ENCODE peak calls at places on chromosomes 13 and 19, in seven cellular contexts. Q is SK-N-SH, C is H1, Y is HCT116, U is HepG2, A is GM12878, B is K562. W is an unnamed sample.

GRCh38 chr19:29268103-29268502 is 55.2 kb upstream of the UQCRFS1 start:
- DNase-seq in Q (no peak), B (no peak), C (no peak), A (no peak), Y (no peak), U (no peak), W (no peak)

GRCh38 chr13:68719815-68720214 is 1387.8 kb upstream of the ATXN8OS start:
- DNase-seq in A (no peak), B (no peak), Q (no peak), U (no peak), C (no peak), Y (no peak), W (no peak)

GRCh38 chr13:40187836-40188591 is 478.4 kb downstream of the FOXO1 start:
- DNase-seq in Y (no peak), C (no peak), Q (no peak), U (no peak), A (no peak), B (no peak), W (no peak)

GRCh38 chr13:51887441-51887840 is 25.7 kb downstream of the CCDC70 start:
- DNase-seq in B (no peak), C (no peak), Y (no peak), A (no peak), Q (no peak), U (no peak), W (no peak)

GRCh38 chr19:7751157-7751783 is 3.9 kb upstream of the CD209 start:
- DNase-seq in Y (no peak), B (no peak), U (no peak), A (peak), Q (no peak), C (no peak), W (no peak)

GRCh38 chr19:45999653-46000121 is 4.4 kb downstream of the CCDC61 start:
- DNase-seq in C (no peak), Q (peak), U (no peak), B (peak), Y (no peak), A (no peak), W (no peak)

GRCh38 chr13:39773833-39774232 is 118.4 kb downstream of the COG6 start:
- DNase-seq in U (no peak), B (no peak), A (no peak), C (no peak), Q (no peak), Y (no peak), W (no peak)

GRCh38 chr13:48636550-48636949 is 17.2 kb upstream of the CYSLTR2 start:
- DNase-seq in B (no peak), U (no peak), Y (no peak), Q (no peak), C (no peak), A (no peak), W (no peak)

GRCh38 chr13:89514534-89515312 is 1832.8 kb upstream of the MIR17HG start:
- DNase-seq in U (peak), C (peak), Q (no peak), B (no peak), A (no peak), Y (no peak), W (peak)

GRCh38 chr13:97884707-97885468 is 68.6 kb upstream of the IPO5 start:
- DNase-seq in U (no peak), B (no peak), Q (no peak), Y (no peak), A (no peak), C (no peak), W (no peak)

GRCh38 chr13:65926750-65927171 is 1303.4 kb downstream of the PCDH9 start:
- DNase-seq in Y (peak), C (peak), U (peak), B (no peak), Q (no peak), A (no peak), W (no peak)

GRCh38 chr13:43905435-43906031 is 25.8 kb downstream of the LACC1 start:
- DNase-seq in C (no peak), A (no peak), Y (peak), Q (peak), B (peak), U (peak), W (peak)

GRCh38 chr13:22665531-22665930 is 515.2 kb upstream of the SGCG start:
- DNase-seq in A (no peak), C (no peak), B (no peak), Y (no peak), U (no peak), Q (no peak), W (no peak)

GRCh38 chr19:41945135-41945766 is 13.9 kb downstream of the RABAC1 start:
- DNase-seq in C (no peak), B (no peak), U (no peak), A (peak), Y (no peak), Q (no peak), W (no peak)

GRCh38 chr13:86758116-86758515 is 913.1 kb upstream of the SLITRK5 start:
- DNase-seq in A (no peak), U (no peak), C (no peak), Q (no peak), B (no peak), Y (no peak), W (no peak)

GRCh38 chr19:47267350-47267759 is 7.3 kb upstream of the INAFM1 start:
- DNase-seq in C (no peak), U (no peak), B (no peak), Q (no peak), A (no peak), Y (no peak), W (no peak)

GRCh38 chr13:110677731-110678545 is 28.0 kb downstream of the CARS2 start:
- DNase-seq in B (no peak), C (no peak), Q (no peak), A (no peak), Y (no peak), U (no peak), W (no peak)

GRCh38 chr19:45306522-45307027 is 16.1 kb downstream of the CKM start:
- DNase-seq in Y (no peak), C (no peak), A (no peak), Q (no peak), U (no peak), B (no peak), W (no peak)

GRCh38 chr13:112968910-112969691 is at the start of gene MCF2L:
- DNase-seq in U (peak), A (no peak), C (no peak), Q (peak), B (no peak), Y (no peak), W (no peak)

DNA sequence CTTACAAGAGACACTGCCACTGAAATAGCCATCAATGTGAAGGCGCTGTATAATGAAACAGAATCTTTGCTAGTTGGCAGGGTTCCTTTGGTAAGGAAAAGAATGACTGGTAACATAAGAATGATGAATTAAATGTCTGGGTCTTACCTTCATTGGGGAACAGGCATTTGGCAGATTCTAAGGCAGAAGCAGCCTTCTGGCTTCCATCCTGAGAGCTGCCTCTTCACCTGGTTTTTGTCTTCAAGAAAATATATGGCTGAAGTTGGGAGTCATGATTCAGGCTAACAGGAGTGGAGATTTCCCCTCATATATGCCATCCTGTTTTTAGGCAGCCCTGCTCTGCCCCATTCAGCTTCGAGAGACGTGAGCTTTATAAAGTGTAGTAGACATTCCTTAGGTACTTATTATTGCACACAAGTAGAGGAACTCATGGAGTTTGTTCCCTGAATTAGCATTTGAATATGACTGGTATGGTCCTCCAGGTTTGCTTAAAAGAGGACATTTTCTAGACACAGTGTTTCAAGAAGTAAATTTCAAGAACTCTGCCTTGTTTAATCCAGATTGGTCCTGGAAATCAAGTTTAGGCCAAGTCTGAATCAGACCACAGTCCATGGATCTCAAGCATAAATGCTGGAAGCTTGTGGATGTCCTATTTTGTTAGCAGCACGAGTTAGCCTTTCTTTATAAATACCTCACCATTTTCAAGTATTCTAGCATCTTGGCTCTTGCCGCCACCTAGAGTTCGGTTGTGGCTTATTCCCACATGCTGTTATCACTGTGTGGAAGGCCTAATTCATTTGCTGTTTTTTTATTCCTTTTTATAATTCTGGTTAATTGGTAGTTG is 56.2 kb upstream of the AKAP11 start:
- DNase-seq in B (peak), Y (peak), A (peak), U (peak), Q (peak), C (no peak), W (no peak)
- TF ChIP-seq CTCF in B (peak), Y (peak), A (peak), U (peak), Q (peak), C (no peak), W (peak)

GRCh38 chr13:95553614-95554385 is 1.3 kb downstream of the CLDN10 start:
- DNase-seq in U (no peak), Y (no peak), B (no peak), Q (no peak), A (no peak), C (no peak), W (no peak)
- TF ChIP-seq SIN3A in U (no peak), Y (no peak), B (no peak), Q (no peak), A (no peak), C (no peak), W (no peak)

GRCh38 chr19:53101518-53101917 is 1.7 kb downstream of the ZNF160 start:
- DNase-seq in C (no peak), B (peak), U (no peak), Q (peak), A (no peak), Y (no peak), W (no peak)
- H3K4me3 ChIP-seq in C (no peak), B (peak), U (no peak), Q (peak), A (peak), Y (no peak), W (peak)

GRCh38 chr19:37329686-37330085 is 41.2 kb upstream of the ZNF527 start:
- DNase-seq in B (no peak), Q (peak), C (no peak), U (peak), Y (no peak), A (no peak), W (no peak)
- TF ChIP-seq CTCF in B (peak), Q (peak), C (peak), U (peak), Y (peak), A (no peak), W (peak)

GRCh38 chr13:45434556-45435371 is 16.6 kb upstream of the SLC25A30 start:
- DNase-seq in C (no peak), U (peak), Y (no peak), A (no peak), B (no peak), Q (no peak), W (no peak)
- TF ChIP-seq SIN3A in C (no peak), U (peak), Y (no peak), A (no peak), B (no peak), Q (no peak), W (no peak)

GRCh38 chr13:41858783-41859182 is 102.1 kb downstream of the VWA8 start:
- DNase-seq in U (no peak), C (no peak), A (no peak), Y (no peak), B (no peak), Q (no peak), W (no peak)
- H3K4me3 ChIP-seq in U (no peak), C (no peak), A (no peak), Y (no peak), B (no peak), Q (no peak), W (no peak)

GRCh38 chr19:9431475-9431874 is 3.9 kb downstream of the ZNF266 start:
- DNase-seq in Y (no peak), U (no peak), Q (peak), A (no peak), C (peak), B (peak), W (peak)
- TF ChIP-seq CTCF in Y (peak), U (peak), Q (peak), A (peak), C (peak), B (peak), W (peak)

DNA sequence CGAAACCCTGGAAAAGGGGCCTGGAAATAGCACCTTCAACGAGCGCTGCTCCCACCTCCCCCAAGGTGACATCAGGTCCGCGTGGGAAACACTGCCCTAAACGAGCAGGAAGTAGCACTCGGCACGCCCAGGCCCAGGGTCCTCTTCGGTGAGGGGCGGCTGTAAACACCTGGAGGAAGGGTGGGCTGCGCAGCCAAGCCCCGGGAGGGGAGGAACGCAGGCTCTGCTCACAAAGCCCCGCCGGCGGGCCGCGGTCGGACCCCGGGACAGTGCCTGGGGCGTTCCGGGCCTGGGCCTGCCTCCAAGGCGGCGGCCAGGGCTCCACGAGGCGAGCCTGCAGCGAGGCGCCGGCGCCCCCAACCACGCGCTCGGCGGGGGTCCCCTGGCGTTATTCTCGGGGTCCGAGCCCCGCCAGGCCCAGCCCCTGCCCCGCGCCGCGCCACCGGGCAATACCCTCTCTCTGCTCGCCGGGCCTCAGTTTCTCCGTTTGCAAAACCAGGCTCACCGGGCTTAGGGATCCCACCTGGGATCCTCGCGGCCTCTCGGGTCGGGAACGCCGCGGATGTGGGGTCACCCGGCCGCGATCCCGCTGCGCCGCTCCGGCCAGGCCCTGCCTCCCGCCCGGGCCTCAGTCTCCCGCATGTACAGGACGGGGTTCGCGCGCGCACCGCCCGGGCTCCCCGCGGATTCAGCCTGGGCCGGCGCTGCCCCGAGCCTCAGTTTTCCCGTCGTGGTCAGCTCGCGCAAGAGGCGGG is 630 bp downstream of the RNF126 start:
- DNase-seq in U (peak), B (peak), A (no peak), C (no peak), Y (no peak), Q (peak), W (no peak)
- TF ChIP-seq SIN3A in U (peak), B (peak), A (peak), C (peak), Y (no peak), Q (no peak), W (peak)

GRCh38 chr13:45042539-45042938 is 53.2 kb downstream of the GPALPP1 start:
- DNase-seq in C (no peak), B (no peak), Y (no peak), U (no peak), A (no peak), Q (no peak), W (no peak)
- H3K4me3 ChIP-seq in C (no peak), B (no peak), Y (no peak), U (no peak), A (no peak), Q (no peak), W (no peak)

DNA sequence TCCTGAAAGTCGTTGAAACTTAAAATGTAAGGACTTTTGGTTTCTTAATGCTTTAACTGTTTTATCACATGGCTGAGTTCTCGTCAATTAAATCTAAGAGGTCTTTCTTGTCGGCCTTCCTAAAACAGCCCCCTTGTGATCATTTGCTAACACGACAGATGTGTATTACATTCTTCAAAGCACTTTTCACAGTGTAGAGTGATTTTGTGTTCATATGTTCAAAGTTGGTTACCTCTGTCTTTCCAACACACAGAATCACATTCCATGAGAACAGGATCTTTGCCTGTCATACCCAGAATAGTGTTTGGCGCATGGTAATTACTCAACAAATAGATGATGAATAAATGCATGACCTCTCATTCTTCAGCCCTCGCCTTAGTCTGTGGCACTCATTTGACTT is 1.1 kb downstream of the GTF2F2 start:
- DNase-seq in C (no peak), B (no peak), U (peak), Y (peak), Q (peak), A (no peak), W (no peak)
- TF ChIP-seq CTCF in C (no peak), B (peak), U (no peak), Y (peak), Q (peak), A (no peak), W (no peak)